ENCODE peak calls at places on chromosomes 2 and 18, in four cellular contexts. One of them, this sample, is unnamed.

GRCh38 chr2:49753344-49753930 is 599.1 kb upstream of the FSHR start:
- DNase-seq in lung: no peak
- DNase-seq in breast epithelium: no peak
- DNase-seq in esophagus squamous epithelium: no peak
- DNase-seq in this sample: no peak

GRCh38 chr2:150485871-150486538 is 1.5 kb downstream of the RND3 start:
- DNase-seq in breast epithelium: peak
- DNase-seq in lung: peak
- DNase-seq in esophagus squamous epithelium: no peak
- DNase-seq in this sample: no peak

GRCh38 chr18:11950824-11951223 is 30.5 kb upstream of the IMPA2 start:
- DNase-seq in esophagus squamous epithelium: no peak
- DNase-seq in breast epithelium: no peak
- DNase-seq in lung: no peak
- DNase-seq in this sample: no peak

GRCh38 chr18:47720741-47721140 is 209.7 kb downstream of the SMAD2 start:
- DNase-seq in breast epithelium: no peak
- DNase-seq in lung: no peak
- DNase-seq in esophagus squamous epithelium: no peak
- DNase-seq in this sample: no peak

GRCh38 chr2:173119069-173119807 is 43.6 kb downstream of the MAP3K20 start:
- DNase-seq in breast epithelium: no peak
- DNase-seq in esophagus squamous epithelium: no peak
- DNase-seq in lung: no peak
- DNase-seq in this sample: no peak

GRCh38 chr2:43675646-43676321 is 445 bp downstream of the C1GALT1C1L start:
- DNase-seq in lung: no peak
- DNase-seq in esophagus squamous epithelium: no peak
- DNase-seq in breast epithelium: no peak
- DNase-seq in this sample: no peak

GRCh38 chr2:223957092-223957851 is at the start of gene MRPL44:
- DNase-seq in breast epithelium: peak
- DNase-seq in esophagus squamous epithelium: peak
- DNase-seq in lung: peak
- DNase-seq in this sample: peak

GRCh38 chr2:177161741-177162440 is 50.7 kb upstream of the HNRNPA3 start:
- DNase-seq in lung: no peak
- DNase-seq in esophagus squamous epithelium: no peak
- DNase-seq in breast epithelium: no peak
- DNase-seq in this sample: no peak

GRCh38 chr18:44325903-44326650 is 354.6 kb upstream of the SETBP1 start:
- DNase-seq in breast epithelium: no peak
- DNase-seq in esophagus squamous epithelium: no peak
- DNase-seq in lung: peak
- DNase-seq in this sample: no peak

GRCh38 chr2:24594283-24594682 is 103.2 kb downstream of the NCOA1 start:
- DNase-seq in esophagus squamous epithelium: no peak
- DNase-seq in lung: no peak
- DNase-seq in breast epithelium: no peak
- DNase-seq in this sample: no peak

GRCh38 chr2:72917138-72917874 is at the start of gene EMX1:
- DNase-seq in breast epithelium: no peak
- DNase-seq in esophagus squamous epithelium: no peak
- DNase-seq in lung: peak
- DNase-seq in this sample: no peak

GRCh38 chr2:237472909-237473308 is 14.1 kb upstream of the MLPH start:
- DNase-seq in lung: no peak
- DNase-seq in breast epithelium: no peak
- DNase-seq in esophagus squamous epithelium: no peak
- DNase-seq in this sample: no peak

GRCh38 chr2:238161291-238162051 is 2.7 kb downstream of the ERFE start:
- DNase-seq in esophagus squamous epithelium: no peak
- DNase-seq in lung: no peak
- DNase-seq in breast epithelium: peak
- DNase-seq in this sample: no peak

GRCh38 chr18:78790960-78791359 is 188.7 kb upstream of the SALL3 start:
- DNase-seq in breast epithelium: no peak
- DNase-seq in lung: no peak
- DNase-seq in esophagus squamous epithelium: no peak
- DNase-seq in this sample: no peak

GRCh38 chr2:239257511-239257937 is 143.3 kb downstream of the HDAC4 start:
- DNase-seq in lung: no peak
- DNase-seq in esophagus squamous epithelium: no peak
- DNase-seq in breast epithelium: no peak
- DNase-seq in this sample: no peak
- H3K27ac ChIP-seq in lung: no peak
- H3K27ac ChIP-seq in esophagus squamous epithelium: peak
- H3K27ac ChIP-seq in breast epithelium: no peak
- H3K27ac ChIP-seq in this sample: no peak

GRCh38 chr2:217691516-217691915 is 311.3 kb downstream of the TNS1 start:
- DNase-seq in breast epithelium: no peak
- DNase-seq in esophagus squamous epithelium: no peak
- DNase-seq in lung: no peak
- DNase-seq in this sample: no peak

GRCh38 chr2:217693363-217693762 is 309.4 kb downstream of the TNS1 start:
- DNase-seq in esophagus squamous epithelium: no peak
- DNase-seq in breast epithelium: no peak
- DNase-seq in lung: no peak
- DNase-seq in this sample: no peak

GRCh38 chr2:217695033-217695520 is 307.7 kb downstream of the TNS1 start:
- DNase-seq in lung: no peak
- DNase-seq in esophagus squamous epithelium: no peak
- DNase-seq in breast epithelium: peak
- DNase-seq in this sample: no peak

GRCh38 chr2:217694296-217694695 is 308.5 kb downstream of the TNS1 start:
- DNase-seq in lung: no peak
- DNase-seq in breast epithelium: no peak
- DNase-seq in esophagus squamous epithelium: no peak
- DNase-seq in this sample: no peak

DNA sequence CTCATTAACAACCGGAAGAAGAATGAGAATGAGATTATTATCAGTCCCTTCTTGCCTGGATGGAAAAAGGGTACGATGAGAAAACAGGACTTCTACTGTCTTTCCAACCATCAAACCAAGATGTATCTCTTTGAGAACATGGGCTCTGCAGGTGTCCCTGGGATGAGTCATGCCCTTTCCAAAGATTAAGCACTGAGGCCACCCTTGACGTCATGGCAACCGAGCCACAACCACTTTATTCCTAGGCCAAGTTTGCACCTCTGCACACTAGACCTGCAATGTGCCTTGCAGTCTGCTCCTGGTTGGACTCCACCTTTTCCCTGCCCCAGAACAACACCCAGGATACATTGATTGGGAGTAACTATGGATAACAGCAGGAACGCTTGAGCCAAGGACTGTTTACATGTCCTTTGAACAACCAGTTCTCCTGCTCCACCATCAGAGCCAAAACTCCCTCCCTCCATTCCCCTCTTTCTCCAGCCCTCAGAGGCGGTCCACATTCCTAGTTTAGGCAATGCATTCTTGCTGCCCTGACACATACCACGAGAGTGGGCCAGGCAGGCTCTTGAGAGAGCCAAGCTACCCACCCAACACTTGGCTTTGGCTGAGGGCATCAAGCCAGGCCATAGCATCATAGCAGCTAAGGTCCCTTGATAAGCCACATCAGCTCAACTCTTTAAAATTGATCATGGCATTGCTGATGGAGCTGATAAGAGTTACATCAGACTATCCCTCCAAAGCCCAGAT is 310.7 kb downstream of the TNS1 start:
- DNase-seq in breast epithelium: no peak
- DNase-seq in esophagus squamous epithelium: no peak
- DNase-seq in lung: peak
- DNase-seq in this sample: no peak
- H3K27ac ChIP-seq in breast epithelium: peak
- H3K27ac ChIP-seq in esophagus squamous epithelium: peak
- H3K27ac ChIP-seq in lung: peak
- H3K27ac ChIP-seq in this sample: no peak

GRCh38 chr18:9431296-9431695 is 44.0 kb upstream of the RALBP1 start:
- DNase-seq in lung: no peak
- DNase-seq in esophagus squamous epithelium: no peak
- DNase-seq in breast epithelium: no peak
- DNase-seq in this sample: no peak

GRCh38 chr18:9428862-9429661 is 46.3 kb upstream of the RALBP1 start:
- DNase-seq in esophagus squamous epithelium: no peak
- DNase-seq in lung: peak
- DNase-seq in breast epithelium: no peak
- DNase-seq in this sample: peak

GRCh38 chr18:9429662-9429993 is 45.7 kb upstream of the RALBP1 start:
- DNase-seq in esophagus squamous epithelium: no peak
- DNase-seq in breast epithelium: no peak
- DNase-seq in lung: no peak
- DNase-seq in this sample: no peak

GRCh38 chr18:9426753-9427152 is 48.6 kb upstream of the RALBP1 start:
- DNase-seq in lung: no peak
- DNase-seq in breast epithelium: no peak
- DNase-seq in esophagus squamous epithelium: no peak
- DNase-seq in this sample: no peak

DNA sequence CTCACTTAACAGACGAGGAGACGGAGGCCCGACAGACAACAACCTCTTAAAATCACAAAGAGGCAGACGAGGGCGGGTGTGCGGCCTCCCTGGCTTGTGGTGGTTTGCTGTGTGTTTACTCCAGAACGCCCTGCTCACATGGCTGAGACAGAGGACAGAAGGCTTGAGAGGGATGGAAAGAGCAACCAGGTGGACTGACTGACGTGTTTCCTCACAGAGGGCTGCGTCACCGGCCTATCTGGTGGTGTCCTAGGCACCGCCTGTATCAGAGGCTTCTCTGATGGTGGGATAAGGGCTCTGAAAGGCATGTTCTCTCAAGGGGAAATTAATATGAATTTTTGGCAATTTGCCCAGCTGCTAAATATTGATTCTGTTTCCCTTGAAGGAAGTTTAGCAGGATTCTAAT is 47.0 kb upstream of the RALBP1 start:
- DNase-seq in breast epithelium: peak
- DNase-seq in esophagus squamous epithelium: no peak
- DNase-seq in lung: no peak
- DNase-seq in this sample: no peak
- H3K27ac ChIP-seq in breast epithelium: peak
- H3K27ac ChIP-seq in esophagus squamous epithelium: peak
- H3K27ac ChIP-seq in lung: no peak
- H3K27ac ChIP-seq in this sample: no peak

GRCh38 chr2:95025406-95026319 is at the start of gene MAL:
- DNase-seq in lung: no peak
- DNase-seq in breast epithelium: no peak
- DNase-seq in esophagus squamous epithelium: no peak
- DNase-seq in this sample: peak
- H3K27ac ChIP-seq in lung: peak
- H3K27ac ChIP-seq in breast epithelium: no peak
- H3K27ac ChIP-seq in esophagus squamous epithelium: peak
- H3K27ac ChIP-seq in this sample: peak

DNA sequence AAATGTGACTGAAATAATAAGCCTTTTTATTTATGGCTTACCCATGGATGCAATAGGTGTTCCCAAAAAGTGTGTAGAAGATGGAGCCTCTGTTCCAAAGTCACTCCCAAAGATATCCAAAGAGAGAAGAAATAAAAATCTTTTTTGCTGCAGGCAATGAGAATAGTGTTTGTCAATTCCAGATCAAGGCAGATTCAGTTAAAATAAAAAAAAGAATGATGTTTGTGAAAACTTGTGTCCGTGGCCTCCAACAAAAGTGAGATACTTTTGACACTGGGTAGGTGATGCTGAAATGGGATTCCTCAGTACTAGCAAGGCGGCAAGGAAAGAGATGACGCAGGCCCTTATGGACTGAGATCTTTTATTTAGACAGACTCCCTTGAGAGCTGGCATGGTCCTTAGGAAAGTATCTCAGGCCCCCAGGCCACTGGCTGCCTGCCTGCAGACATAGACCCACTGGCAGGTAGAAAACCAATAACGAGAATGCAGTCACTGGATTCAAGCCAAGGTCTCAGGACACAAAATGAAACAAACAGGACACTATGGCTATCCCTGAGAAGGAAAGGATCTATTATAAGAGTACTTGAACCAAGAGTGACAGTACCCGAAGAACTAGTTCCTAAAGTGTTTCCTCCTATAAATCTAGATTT is 44.1 kb downstream of the COMMD1 start:
- DNase-seq in breast epithelium: peak
- DNase-seq in lung: no peak
- DNase-seq in esophagus squamous epithelium: no peak
- DNase-seq in this sample: no peak
- H3K27ac ChIP-seq in breast epithelium: peak
- H3K27ac ChIP-seq in lung: peak
- H3K27ac ChIP-seq in esophagus squamous epithelium: peak
- H3K27ac ChIP-seq in this sample: no peak

GRCh38 chr2:219207254-219207883 is 787 bp downstream of the ZFAND2B start:
- DNase-seq in breast epithelium: no peak
- DNase-seq in esophagus squamous epithelium: no peak
- DNase-seq in lung: no peak
- DNase-seq in this sample: no peak
- H3K27ac ChIP-seq in breast epithelium: peak
- H3K27ac ChIP-seq in esophagus squamous epithelium: peak
- H3K27ac ChIP-seq in lung: peak
- H3K27ac ChIP-seq in this sample: peak

GRCh38 chr2:3216841-3217495 is 160.7 kb downstream of the EIPR1 start:
- DNase-seq in breast epithelium: no peak
- DNase-seq in esophagus squamous epithelium: no peak
- DNase-seq in lung: no peak
- DNase-seq in this sample: no peak
- H3K27ac ChIP-seq in breast epithelium: no peak
- H3K27ac ChIP-seq in esophagus squamous epithelium: no peak
- H3K27ac ChIP-seq in lung: no peak
- H3K27ac ChIP-seq in this sample: no peak

DNA sequence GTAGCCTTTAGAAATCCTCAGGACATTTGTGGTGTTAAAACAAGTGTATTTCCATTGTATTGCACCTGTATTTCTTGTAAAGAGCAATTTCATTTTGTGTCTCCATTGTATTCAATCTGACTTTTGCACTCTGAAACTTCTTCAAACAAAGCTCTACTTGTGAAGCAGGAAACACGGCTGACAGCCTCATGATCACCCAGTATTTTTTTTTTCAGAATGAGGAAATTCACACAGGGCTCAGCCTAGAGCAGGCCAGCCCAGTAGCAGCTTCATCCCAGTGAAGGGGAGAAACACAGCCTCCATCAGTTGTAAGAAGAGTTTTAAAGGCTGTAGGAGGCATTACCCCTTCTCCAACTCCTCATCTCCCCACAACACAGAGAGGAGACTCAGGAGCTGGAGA is 175.9 kb upstream of the KLHL29 start:
- DNase-seq in esophagus squamous epithelium: no peak
- DNase-seq in breast epithelium: no peak
- DNase-seq in lung: no peak
- DNase-seq in this sample: no peak
- H3K27ac ChIP-seq in esophagus squamous epithelium: no peak
- H3K27ac ChIP-seq in breast epithelium: no peak
- H3K27ac ChIP-seq in lung: no peak
- H3K27ac ChIP-seq in this sample: no peak

This sample was measured in caudate nucleus.